ENCODE peak calls at places on chromosomes 4 and X, in four cellular contexts. V is GM12878, H is SK-N-SH, N is HepG2. K is an unnamed sample.

GRCh38 chr4:123232439-123232838 is 164.2 kb upstream of the SPRY1 start:
- DNase-seq in H (no peak), N (no peak), V (no peak), K (no peak)

GRCh38 chrX:25442501-25442900 is 426.7 kb upstream of the ARX start:
- DNase-seq in V (no peak), N (no peak), H (no peak), K (no peak)

GRCh38 chrX:129983575-129984131 is 1.2 kb downstream of the BCORL1 start:
- DNase-seq in N (no peak), H (peak), V (no peak), K (peak)

GRCh38 chr4:108851346-108851745 is 88.5 kb upstream of the ETNPPL start:
- DNase-seq in N (no peak), V (no peak), H (no peak), K (no peak)

GRCh38 chr4:83625807-83626206 is 89.9 kb downstream of the GPAT3 start:
- DNase-seq in N (no peak), V (no peak), H (no peak), K (no peak)

GRCh38 chr4:142265536-142265935 is 580.6 kb downstream of the INPP4B start:
- DNase-seq in N (no peak), V (no peak), H (no peak), K (no peak)

GRCh38 chrX:56728752-56729151 is 291 bp upstream of the NBDY start:
- DNase-seq in H (no peak), V (no peak), N (no peak), K (no peak)

GRCh38 chr4:74466242-74466641 is 21.3 kb downstream of the AREG start:
- DNase-seq in H (no peak), V (no peak), N (no peak), K (no peak)

GRCh38 chr4:83855044-83855443 is 319.1 kb downstream of the GPAT3 start:
- DNase-seq in N (peak), V (no peak), H (no peak), K (no peak)

GRCh38 chrX:40539214-40540142 is 41.3 kb upstream of the ATP6AP2 start:
- DNase-seq in H (no peak), N (no peak), V (peak), K (peak)

GRCh38 chr4:26490111-26490979 is at the start of gene CCKAR:
- DNase-seq in V (no peak), H (peak), N (no peak), K (no peak)

GRCh38 chrX:129650821-129651510 is 3.8 kb downstream of the APLN start:
- DNase-seq in V (no peak), H (no peak), N (no peak), K (no peak)

GRCh38 chr4:118942465-118942864 is 53.8 kb downstream of the SYNPO2 start:
- DNase-seq in V (no peak), N (no peak), H (peak), K (no peak)

GRCh38 chrX:45842916-45843315 is 642.2 kb upstream of the DIPK2B start:
- DNase-seq in H (no peak), N (no peak), V (no peak), K (no peak)

GRCh38 chr4:147780137-147780777 is 48.4 kb downstream of the ARHGAP10 start:
- DNase-seq in H (no peak), N (no peak), V (peak), K (no peak)

GRCh38 chrX:154019633-154020499 is at the start of gene IRAK1:
- DNase-seq in N (no peak), V (no peak), H (peak), K (peak)

GRCh38 chrX:46611658-46612362 is 38.2 kb downstream of the CHST7 start:
- DNase-seq in N (no peak), H (no peak), V (no peak), K (no peak)

GRCh38 chr4:173417833-173418232 is 18.9 kb upstream of the SCRG1 start:
- DNase-seq in V (no peak), H (no peak), N (no peak), K (no peak)

GRCh38 chr4:185305979-185306442 is 89.7 kb downstream of the LRP2BP start:
- DNase-seq in H (no peak), V (no peak), N (no peak), K (no peak)

GRCh38 chr4:182895791-182896292 is 21.3 kb downstream of the DCTD start:
- DNase-seq in H (no peak), V (no peak), N (peak), K (no peak)

GRCh38 chr4:5722328-5722727 is 11.3 kb downstream of the EVC start:
- DNase-seq in V (no peak), H (no peak), N (peak), K (no peak)

GRCh38 chrX:110280954-110281353 is 36.9 kb downstream of the AMMECR1 start:
- DNase-seq in V (no peak), N (no peak), H (no peak), K (no peak)

GRCh38 chr4:7043521-7044414 is 596 bp downstream of the TADA2B start:
- DNase-seq in V (no peak), N (no peak), H (no peak), K (peak)

GRCh38 chr4:117692538-117692937 is 341.7 kb upstream of the NDST3 start:
- DNase-seq in V (no peak), H (no peak), N (no peak), K (no peak)

GRCh38 chr4:102685768-102686167 is 75.0 kb downstream of the MANBA start:
- DNase-seq in N (no peak), H (no peak), V (no peak), K (no peak)

DNA sequence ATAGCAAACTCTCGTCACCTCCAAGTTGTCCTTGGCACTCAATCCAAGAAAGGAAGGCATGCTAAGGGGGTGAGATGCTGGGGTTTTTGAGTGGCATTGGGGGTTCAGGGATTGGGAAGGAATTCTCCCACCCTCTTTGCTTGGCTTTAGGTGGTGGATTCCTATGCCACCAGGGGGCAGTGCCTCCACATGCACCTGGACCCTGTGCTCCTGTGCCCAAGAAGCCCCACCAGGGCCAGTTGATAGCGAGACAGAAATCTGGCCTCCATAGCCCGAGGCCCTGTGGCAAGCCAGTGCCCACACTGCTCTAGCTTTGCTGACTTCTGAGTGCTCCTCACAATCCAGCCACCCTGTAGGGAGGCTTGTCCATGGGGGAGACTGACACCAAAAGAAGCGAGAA is 2.0 kb upstream of the FATE1 start:
- DNase-seq in V (no peak), N (peak), H (peak), K (peak)
- TF ChIP-seq CTCF in V (peak), N (peak), H (peak), K (peak)

GRCh38 chr4:80016506-80016905 is 56.5 kb downstream of the ANTXR2 start:
- DNase-seq in N (no peak), V (no peak), H (no peak), K (no peak)
- TF ChIP-seq NFIC in N (no peak), V (no peak), H (no peak), K (no peak)

GRCh38 chr4:37973481-37973880 is 13.3 kb downstream of the PTTG2 start:
- DNase-seq in N (no peak), H (no peak), V (no peak), K (no peak)

GRCh38 chr4:37968747-37969146 is 8.5 kb downstream of the PTTG2 start:
- DNase-seq in V (no peak), H (no peak), N (no peak), K (no peak)

GRCh38 chr4:37971202-37971601 is 11.0 kb downstream of the PTTG2 start:
- DNase-seq in N (no peak), V (no peak), H (no peak), K (no peak)

GRCh38 chr4:37967749-37968148 is 7.6 kb downstream of the PTTG2 start:
- DNase-seq in N (peak), H (no peak), V (no peak), K (no peak)

DNA sequence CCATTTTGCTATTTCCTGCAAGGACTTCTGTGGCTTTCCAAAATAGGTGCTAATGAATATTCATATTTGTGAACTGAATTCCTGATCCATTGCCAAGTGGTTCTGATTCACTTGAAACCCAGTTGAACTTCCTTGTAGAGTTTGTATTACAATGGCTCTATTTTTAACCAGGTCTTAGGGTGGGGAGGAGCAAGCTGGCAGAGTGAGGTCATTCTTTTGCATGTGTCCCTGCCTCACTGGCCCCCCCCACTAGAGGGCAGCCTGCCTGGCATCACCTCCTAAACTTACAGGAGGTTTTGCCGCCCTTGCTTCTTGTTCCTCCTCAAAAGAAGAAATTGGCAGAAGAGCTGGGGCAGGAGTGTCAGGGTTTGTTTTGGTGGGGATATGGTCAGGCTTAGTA is 10.5 kb downstream of the PTTG2 start:
- DNase-seq in N (peak), H (peak), V (no peak), K (peak)
- TF ChIP-seq CTCF in N (peak), H (peak), V (peak), K (peak)

GRCh38 chr4:115190529-115190928 is 77.1 kb upstream of the NDST4 start:
- DNase-seq in N (no peak), H (no peak), V (no peak), K (no peak)
- TF ChIP-seq NFIC in N (no peak), H (no peak), V (no peak), K (no peak)

GRCh38 chrX:10725071-10725470 is 104.7 kb upstream of the MID1 start:
- DNase-seq in V (no peak), H (peak), N (no peak), K (peak)
- TF ChIP-seq CTCF in V (no peak), H (peak), N (no peak), K (peak)

DNA sequence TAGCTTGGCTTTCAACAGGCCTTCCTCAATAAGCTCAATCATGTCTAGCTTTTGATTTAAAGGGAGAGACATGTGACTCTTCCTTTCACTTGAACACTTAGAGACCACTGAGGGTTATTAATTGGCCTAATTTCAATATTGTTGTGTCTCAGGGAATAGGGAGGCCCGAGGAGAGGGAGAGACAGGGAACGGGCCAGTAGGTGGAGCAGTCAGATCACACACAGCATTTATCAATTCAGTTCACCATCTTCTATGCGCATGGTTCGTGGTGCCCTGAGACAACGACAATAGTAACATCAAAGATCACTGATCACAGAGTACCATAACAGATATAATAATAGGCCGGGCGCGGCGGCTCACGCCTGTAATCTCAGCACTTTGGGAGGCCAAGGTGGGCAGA is 17.8 kb downstream of the ZNF81 start:
- DNase-seq in N (no peak), V (no peak), H (peak), K (no peak)
- TF ChIP-seq NFIC in N (no peak), V (no peak), H (no peak), K (no peak)

K was measured in K562.